ENCODE peak calls at places on chromosome 4, in five cellular contexts. J is COR-L47, H is A549, A is NCI-H1417, L is cardiac muscle cell. I is an unnamed sample.

GRCh38 chr4:77453911-77454310 is 151.7 kb upstream of the CXCL13 start:
- DNase-seq in J (no peak), H (no peak), A (no peak), L (peak), I (no peak)

GRCh38 chr4:136651932-136652331 is 880.4 kb downstream of the PCDH18 start:
- DNase-seq in J (no peak), H (no peak), A (no peak), L (no peak), I (no peak)

GRCh38 chr4:132483-132882 is 8.2 kb downstream of the ZNF718 start:
- DNase-seq in J (no peak), H (no peak), A (no peak), L (no peak), I (no peak)

GRCh38 chr4:177405508-177405907 is 36.7 kb downstream of the AGA start:
- DNase-seq in J (no peak), H (no peak), A (no peak), L (no peak), I (no peak)

GRCh38 chr4:17197070-17197469 is 298.6 kb upstream of the LDB2 start:
- DNase-seq in J (no peak), H (no peak), A (no peak), L (no peak), I (no peak)

GRCh38 chr4:70678383-70678999 is 9.8 kb upstream of the UTP3 start:
- DNase-seq in J (no peak), H (no peak), A (no peak), L (no peak), I (no peak)

GRCh38 chr4:121740796-121741409 is 24.1 kb downstream of the SMIM43 start:
- DNase-seq in J (no peak), H (no peak), A (no peak), L (no peak), I (no peak)

GRCh38 chr4:87133183-87133582 is 87.2 kb downstream of the KLHL8 start:
- DNase-seq in J (no peak), H (no peak), A (no peak), L (no peak), I (no peak)

GRCh38 chr4:16270654-16271328 is 44.5 kb upstream of the TAPT1 start:
- DNase-seq in J (no peak), H (peak), A (no peak), L (no peak), I (no peak)

GRCh38 chr4:128286474-128287158 is 997 bp downstream of the PGRMC2 start:
- DNase-seq in J (no peak), H (peak), A (peak), L (peak), I (no peak)

GRCh38 chr4:7960790-7961655 is 21.4 kb upstream of the AFAP1 start:
- DNase-seq in J (no peak), H (peak), A (peak), L (peak), I (no peak)

GRCh38 chr4:1047976-1048780 is 36.8 kb downstream of the FGFRL1 start:
- DNase-seq in J (no peak), H (no peak), A (no peak), L (no peak), I (no peak)

GRCh38 chr4:162847945-162848549 is 318.6 kb downstream of the NAF1 start:
- DNase-seq in J (no peak), H (no peak), A (no peak), L (no peak), I (no peak)

GRCh38 chr4:1749370-1749769 is 28.0 kb downstream of the TACC3 start:
- DNase-seq in J (no peak), H (no peak), A (no peak), L (no peak), I (no peak)

GRCh38 chr4:125140966-125141495 is 173.7 kb upstream of the FAT4 start:
- DNase-seq in J (no peak), H (no peak), A (no peak), L (peak), I (no peak)

GRCh38 chr4:72489267-72489666 is 79.8 kb downstream of the ADAMTS3 start:
- DNase-seq in J (no peak), H (peak), A (no peak), L (peak), I (no peak)

I was measured in progenitor cell of endocrine pancreas.